ENCODE peak calls at places on chromosomes 3 and 15, in nine cellular contexts. One of them, this sample, is unnamed.

GRCh38 chr3:117278424-117279190 is 569.0 kb downstream of the TUSC7 start:
- DNase-seq in fibroblast of lung: peak; percentile 4
- DNase-seq in stomach: peak; percentile 27
- DNase-seq in naive thymus-derived CD4-positive, alpha-beta T cell: no peak
- DNase-seq in cardiac muscle cell: peak; percentile 2
- DNase-seq in psoas muscle: no peak
- DNase-seq in ovary: no peak
- DNase-seq in transverse colon: peak; percentile 51
- DNase-seq in heart left ventricle: no peak
- DNase-seq in this sample: no peak

GRCh38 chr3:79461129-79461792 is 306.5 kb downstream of the ROBO1 start:
- DNase-seq in fibroblast of lung: no peak
- DNase-seq in stomach: no peak
- DNase-seq in naive thymus-derived CD4-positive, alpha-beta T cell: no peak
- DNase-seq in cardiac muscle cell: no peak
- DNase-seq in psoas muscle: no peak
- DNase-seq in ovary: no peak
- DNase-seq in transverse colon: no peak
- DNase-seq in heart left ventricle: no peak
- DNase-seq in this sample: no peak

GRCh38 chr15:48644827-48645557 is 517 bp downstream of the FBN1 start:
- DNase-seq in fibroblast of lung: peak; percentile 69
- DNase-seq in stomach: no peak
- DNase-seq in naive thymus-derived CD4-positive, alpha-beta T cell: peak; percentile 35
- DNase-seq in cardiac muscle cell: peak; percentile 77
- DNase-seq in psoas muscle: peak; percentile 76
- DNase-seq in ovary: peak; percentile 64
- DNase-seq in transverse colon: no peak
- DNase-seq in heart left ventricle: peak; percentile 62
- DNase-seq in this sample: peak; percentile 73

GRCh38 chr3:100256724-100257123 is 4.1 kb upstream of the TBC1D23 start:
- DNase-seq in fibroblast of lung: peak; percentile 36
- DNase-seq in stomach: no peak
- DNase-seq in naive thymus-derived CD4-positive, alpha-beta T cell: no peak
- DNase-seq in cardiac muscle cell: peak; percentile 20
- DNase-seq in psoas muscle: no peak
- DNase-seq in ovary: no peak
- DNase-seq in transverse colon: no peak
- DNase-seq in heart left ventricle: no peak
- DNase-seq in this sample: no peak

GRCh38 chr15:101532865-101533264 is 43.4 kb upstream of the PCSK6 start:
- DNase-seq in fibroblast of lung: no peak
- DNase-seq in stomach: no peak
- DNase-seq in naive thymus-derived CD4-positive, alpha-beta T cell: no peak
- DNase-seq in cardiac muscle cell: no peak
- DNase-seq in psoas muscle: no peak
- DNase-seq in ovary: no peak
- DNase-seq in transverse colon: no peak
- DNase-seq in heart left ventricle: no peak
- DNase-seq in this sample: no peak

GRCh38 chr15:63764124-63764827 is 69.5 kb downstream of the HERC1 start:
- DNase-seq in fibroblast of lung: no peak
- DNase-seq in stomach: no peak
- DNase-seq in naive thymus-derived CD4-positive, alpha-beta T cell: no peak
- DNase-seq in cardiac muscle cell: no peak
- DNase-seq in psoas muscle: no peak
- DNase-seq in ovary: no peak
- DNase-seq in transverse colon: no peak
- DNase-seq in heart left ventricle: no peak
- DNase-seq in this sample: no peak

GRCh38 chr15:78898540-78898939 is 25.9 kb downstream of the MORF4L1 start:
- DNase-seq in fibroblast of lung: no peak
- DNase-seq in stomach: no peak
- DNase-seq in naive thymus-derived CD4-positive, alpha-beta T cell: no peak
- DNase-seq in cardiac muscle cell: no peak
- DNase-seq in psoas muscle: no peak
- DNase-seq in ovary: no peak
- DNase-seq in transverse colon: no peak
- DNase-seq in heart left ventricle: no peak
- DNase-seq in this sample: no peak

GRCh38 chr15:50135123-50135541 is 16.1 kb upstream of the ATP8B4 start:
- DNase-seq in fibroblast of lung: peak; percentile 66
- DNase-seq in stomach: no peak
- DNase-seq in naive thymus-derived CD4-positive, alpha-beta T cell: peak; percentile 62
- DNase-seq in cardiac muscle cell: no peak
- DNase-seq in psoas muscle: no peak
- DNase-seq in ovary: no peak
- DNase-seq in transverse colon: no peak
- DNase-seq in heart left ventricle: no peak
- DNase-seq in this sample: no peak

GRCh38 chr3:193859195-193859594 is 266.2 kb downstream of the OPA1 start:
- DNase-seq in fibroblast of lung: no peak
- DNase-seq in stomach: no peak
- DNase-seq in naive thymus-derived CD4-positive, alpha-beta T cell: no peak
- DNase-seq in cardiac muscle cell: no peak
- DNase-seq in psoas muscle: no peak
- DNase-seq in ovary: no peak
- DNase-seq in transverse colon: peak; percentile 72
- DNase-seq in heart left ventricle: no peak
- DNase-seq in this sample: no peak

GRCh38 chr3:113533534-113533892 is 1.2 kb downstream of the SIDT1 start:
- DNase-seq in fibroblast of lung: no peak
- DNase-seq in stomach: no peak
- DNase-seq in naive thymus-derived CD4-positive, alpha-beta T cell: no peak
- DNase-seq in cardiac muscle cell: no peak
- DNase-seq in psoas muscle: no peak
- DNase-seq in ovary: no peak
- DNase-seq in transverse colon: no peak
- DNase-seq in heart left ventricle: no peak
- DNase-seq in this sample: no peak

DNA sequence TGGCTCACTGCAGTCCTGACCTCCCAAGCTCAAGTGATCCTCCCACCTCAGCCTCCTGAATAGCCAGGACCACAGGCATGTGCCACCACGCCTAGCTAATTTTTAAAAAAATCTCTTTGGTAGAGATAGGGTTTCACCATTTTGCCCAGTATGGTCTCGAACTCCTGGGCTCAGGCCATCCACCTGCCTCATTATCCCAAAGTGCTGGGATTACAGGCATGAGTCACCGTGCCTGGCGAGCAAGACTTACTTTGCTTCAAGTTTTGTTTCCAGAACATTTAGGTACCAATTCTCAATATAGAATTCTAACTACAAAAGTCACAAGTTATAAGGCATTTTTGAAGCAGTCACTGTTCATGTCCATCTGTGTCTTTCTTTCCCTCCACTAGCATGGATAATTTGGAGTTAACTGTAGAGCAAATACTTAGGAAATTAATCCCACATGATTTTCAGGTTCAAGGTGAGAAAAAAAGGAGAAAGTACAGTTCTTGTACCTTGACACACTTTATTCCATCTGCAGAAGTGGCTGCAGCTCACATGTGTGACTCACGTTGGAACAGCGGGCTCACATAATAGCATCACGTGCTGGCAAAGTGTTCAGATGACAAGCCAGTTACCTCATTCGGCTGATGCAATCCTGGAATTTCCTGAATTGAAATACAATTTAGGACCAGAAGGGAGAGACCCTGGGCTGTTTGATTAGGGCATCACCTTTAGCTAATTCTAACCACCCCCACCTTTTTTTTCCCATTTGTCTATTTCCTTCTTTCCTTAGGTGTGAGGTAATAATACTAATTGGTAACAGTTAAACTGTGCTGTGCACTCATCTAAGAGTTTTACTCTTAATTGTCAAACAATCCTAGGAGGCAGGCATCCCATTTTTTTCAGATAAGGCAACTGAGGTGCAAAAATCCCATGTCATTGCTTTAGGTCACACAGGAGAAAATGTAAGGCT is 46.9 kb upstream of the NEDD4 start:
- DNase-seq in fibroblast of lung: peak; percentile 94
- DNase-seq in stomach: peak; percentile 66
- DNase-seq in naive thymus-derived CD4-positive, alpha-beta T cell: no peak
- DNase-seq in cardiac muscle cell: peak; percentile 96
- DNase-seq in psoas muscle: peak; percentile 54
- DNase-seq in ovary: peak; percentile 65
- DNase-seq in transverse colon: peak; percentile 48
- DNase-seq in heart left ventricle: peak; percentile 56
- DNase-seq in this sample: peak; percentile 68
- H3K4me1 ChIP-seq in fibroblast of lung: peaks cover 13% of the 10 kb centered on the region
- H3K4me1 ChIP-seq in stomach: peaks cover 5% of the 10 kb centered on the region
- H3K4me1 ChIP-seq in naive thymus-derived CD4-positive, alpha-beta T cell: peaks cover 24% of the 10 kb centered on the region
- H3K4me1 ChIP-seq in cardiac muscle cell: no peaks in the 10 kb centered on the region
- H3K4me1 ChIP-seq in psoas muscle: no peaks in the 10 kb centered on the region
- H3K4me1 ChIP-seq in ovary: no peaks in the 10 kb centered on the region
- H3K4me1 ChIP-seq in transverse colon: no peaks in the 10 kb centered on the region
- H3K4me1 ChIP-seq in heart left ventricle: peaks cover 8% of the 10 kb centered on the region
- H3K4me1 ChIP-seq in this sample: no peaks in the 10 kb centered on the region

DNA sequence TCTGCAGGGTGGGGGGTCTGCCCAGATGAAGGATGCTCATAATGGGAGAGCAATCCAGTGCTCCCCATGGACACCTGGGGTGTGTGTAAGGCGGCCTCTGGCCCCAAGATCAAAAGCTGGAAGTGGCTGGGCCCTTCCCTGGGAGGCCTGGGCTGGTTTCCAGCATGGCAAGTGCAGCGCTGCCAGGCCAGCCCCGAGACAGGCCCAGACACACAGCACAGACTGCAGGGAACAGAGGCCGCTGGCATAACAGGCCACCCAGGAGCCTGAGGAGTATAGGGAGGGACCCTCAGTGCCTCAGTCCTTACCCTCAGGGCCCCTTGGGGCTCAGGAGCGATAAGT is 10.0 kb downstream of the ITPKA start:
- DNase-seq in fibroblast of lung: no peak
- DNase-seq in stomach: peak; percentile 72
- DNase-seq in naive thymus-derived CD4-positive, alpha-beta T cell: no peak
- DNase-seq in cardiac muscle cell: no peak
- DNase-seq in psoas muscle: no peak
- DNase-seq in ovary: no peak
- DNase-seq in transverse colon: no peak
- DNase-seq in heart left ventricle: no peak
- DNase-seq in this sample: no peak
- H3K27me3 ChIP-seq in fibroblast of lung: peaks cover 8% of the 10 kb centered on the region
- H3K27me3 ChIP-seq in stomach: peaks cover 23% of the 10 kb centered on the region
- H3K27me3 ChIP-seq in naive thymus-derived CD4-positive, alpha-beta T cell: peaks cover 2% of the 10 kb centered on the region
- H3K27me3 ChIP-seq in cardiac muscle cell: peaks cover 100% of the 10 kb centered on the region
- H3K27me3 ChIP-seq in psoas muscle: peaks cover 29% of the 10 kb centered on the region
- H3K27me3 ChIP-seq in ovary: peaks cover 4% of the 10 kb centered on the region
- H3K27me3 ChIP-seq in transverse colon: peaks cover 37% of the 10 kb centered on the region
- H3K27me3 ChIP-seq in heart left ventricle: peaks cover 23% of the 10 kb centered on the region
- H3K27me3 ChIP-seq in this sample: peaks cover 55% of the 10 kb centered on the region

DNA sequence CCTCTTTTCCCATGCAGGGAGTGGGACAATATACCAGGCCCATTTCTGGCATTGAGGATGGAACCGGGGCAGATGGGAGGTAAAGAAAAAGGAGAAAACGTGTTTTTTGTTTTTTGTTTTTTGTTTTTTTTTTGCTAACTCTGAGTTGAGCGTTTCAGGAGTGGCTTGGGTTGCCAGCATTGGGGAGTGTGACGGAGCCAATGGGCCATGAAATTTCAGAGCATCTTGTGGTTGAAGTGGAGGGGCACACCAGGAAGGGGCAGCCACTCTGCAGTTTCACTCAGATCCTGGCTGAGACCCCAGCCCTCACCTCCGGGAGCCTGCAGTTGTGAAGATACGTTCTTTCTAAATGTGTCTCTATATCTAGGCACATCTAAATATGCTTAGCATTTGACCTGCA is 240.5 kb downstream of the TLE3 start:
- DNase-seq in fibroblast of lung: no peak
- DNase-seq in stomach: no peak
- DNase-seq in naive thymus-derived CD4-positive, alpha-beta T cell: no peak
- DNase-seq in cardiac muscle cell: no peak
- DNase-seq in psoas muscle: no peak
- DNase-seq in ovary: no peak
- DNase-seq in transverse colon: no peak
- DNase-seq in heart left ventricle: no peak
- DNase-seq in this sample: no peak
- H3K27ac ChIP-seq in fibroblast of lung: no peak overlapping the region
- H3K27ac ChIP-seq in stomach: no peak overlapping the region
- H3K27ac ChIP-seq in naive thymus-derived CD4-positive, alpha-beta T cell: no peak overlapping the region
- H3K27ac ChIP-seq in cardiac muscle cell: no peak overlapping the region
- H3K27ac ChIP-seq in psoas muscle: no peak overlapping the region
- H3K27ac ChIP-seq in ovary: no peak overlapping the region
- H3K27ac ChIP-seq in transverse colon: no peak overlapping the region
- H3K27ac ChIP-seq in heart left ventricle: no peak overlapping the region
- H3K27ac ChIP-seq in this sample: no peak overlapping the region

GRCh38 chr3:50574280-50574831 is 5.0 kb downstream of the HEMK1 start:
- DNase-seq in fibroblast of lung: no peak
- DNase-seq in stomach: no peak
- DNase-seq in naive thymus-derived CD4-positive, alpha-beta T cell: no peak
- DNase-seq in cardiac muscle cell: no peak
- DNase-seq in psoas muscle: no peak
- DNase-seq in ovary: no peak
- DNase-seq in transverse colon: no peak
- DNase-seq in heart left ventricle: no peak
- DNase-seq in this sample: no peak

GRCh38 chr3:50573566-50574279 is 4.4 kb downstream of the HEMK1 start:
- DNase-seq in fibroblast of lung: no peak
- DNase-seq in stomach: no peak
- DNase-seq in naive thymus-derived CD4-positive, alpha-beta T cell: peak; percentile 76
- DNase-seq in cardiac muscle cell: no peak
- DNase-seq in psoas muscle: no peak
- DNase-seq in ovary: no peak
- DNase-seq in transverse colon: peak; percentile 25
- DNase-seq in heart left ventricle: no peak
- DNase-seq in this sample: peak; percentile 76

GRCh38 chr3:50572158-50572557 is 2.8 kb downstream of the HEMK1 start:
- DNase-seq in fibroblast of lung: peak; percentile 35
- DNase-seq in stomach: peak; percentile 80
- DNase-seq in naive thymus-derived CD4-positive, alpha-beta T cell: peak; percentile 82
- DNase-seq in cardiac muscle cell: peak; percentile 78
- DNase-seq in psoas muscle: peak; percentile 90
- DNase-seq in ovary: peak; percentile 79
- DNase-seq in transverse colon: peak; percentile 83
- DNase-seq in heart left ventricle: peak; percentile 81
- DNase-seq in this sample: peak; percentile 87

GRCh38 chr3:50571486-50571885 is 2.2 kb downstream of the HEMK1 start:
- DNase-seq in fibroblast of lung: no peak
- DNase-seq in stomach: no peak
- DNase-seq in naive thymus-derived CD4-positive, alpha-beta T cell: no peak
- DNase-seq in cardiac muscle cell: no peak
- DNase-seq in psoas muscle: no peak
- DNase-seq in ovary: no peak
- DNase-seq in transverse colon: no peak
- DNase-seq in heart left ventricle: no peak
- DNase-seq in this sample: no peak

DNA sequence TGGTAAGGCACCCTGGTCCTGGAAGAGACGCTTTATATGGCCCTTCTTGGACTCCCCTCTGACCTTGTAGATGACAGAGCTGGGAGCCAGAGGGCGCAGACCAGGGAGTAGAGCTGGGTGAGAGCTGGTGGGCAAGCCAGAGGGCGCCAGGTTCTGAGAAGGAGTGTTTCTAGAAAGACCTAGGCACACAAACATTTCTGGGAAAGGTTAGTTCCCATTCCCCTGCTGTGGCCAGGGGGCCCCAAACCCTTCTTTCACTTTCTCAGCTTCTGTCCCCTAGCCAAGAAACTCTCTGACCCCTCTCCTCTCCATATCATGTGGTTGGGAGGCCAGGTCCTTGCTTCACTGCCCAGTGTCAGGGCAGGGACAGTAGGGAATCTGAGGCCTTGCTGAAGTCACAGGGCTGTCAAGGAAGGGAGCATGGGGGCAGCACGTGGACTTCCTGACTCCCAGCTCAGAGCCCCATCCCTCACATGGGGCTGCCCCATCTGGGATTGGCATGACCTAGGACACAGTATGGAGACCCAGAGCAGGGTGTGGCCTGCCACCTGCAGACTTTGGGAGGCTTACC is 3.6 kb downstream of the HEMK1 start:
- DNase-seq in fibroblast of lung: no peak
- DNase-seq in stomach: no peak
- DNase-seq in naive thymus-derived CD4-positive, alpha-beta T cell: peak; percentile 52
- DNase-seq in cardiac muscle cell: no peak
- DNase-seq in psoas muscle: no peak
- DNase-seq in ovary: no peak
- DNase-seq in transverse colon: no peak
- DNase-seq in heart left ventricle: no peak
- DNase-seq in this sample: no peak
- H3K4me1 ChIP-seq in fibroblast of lung: peaks cover 3% of the 10 kb centered on the region
- H3K4me1 ChIP-seq in stomach: peaks cover 43% of the 10 kb centered on the region
- H3K4me1 ChIP-seq in naive thymus-derived CD4-positive, alpha-beta T cell: peaks cover 61% of the 10 kb centered on the region
- H3K4me1 ChIP-seq in cardiac muscle cell: peaks cover 3% of the 10 kb centered on the region
- H3K4me1 ChIP-seq in psoas muscle: peaks cover 15% of the 10 kb centered on the region
- H3K4me1 ChIP-seq in ovary: peaks cover 7% of the 10 kb centered on the region
- H3K4me1 ChIP-seq in transverse colon: peaks cover 2% of the 10 kb centered on the region
- H3K4me1 ChIP-seq in heart left ventricle: peaks cover 32% of the 10 kb centered on the region
- H3K4me1 ChIP-seq in this sample: peaks cover 33% of the 10 kb centered on the region